ENCODE peak calls at places on chromosomes 16 and 17, in ten cellular contexts. K is neuronal stem cell, W is adrenal gland, V is SJCRH30, B is right lobe of liver, U is kidney, Y is tibial nerve, X is RWPE1, J is K562, C is fibroblast of lung. N is an unnamed sample.

GRCh38 chr16:60217787-60218186 is 1483.7 kb upstream of the GOT2 start:
- DNase-seq in K (no peak), W (no peak), V (no peak), B (no peak), U (no peak), Y (no peak), X (no peak), J (no peak), C (no peak), N (no peak)

GRCh38 chr17:43695968-43696865 is 34.5 kb upstream of the MEOX1 start:
- DNase-seq in K (no peak), W (peak), V (peak), B (no peak), U (no peak), Y (no peak), X (no peak), J (no peak), C (peak), N (no peak)

GRCh38 chr16:85172465-85173071 is 60.3 kb upstream of the CIBAR2 start:
- DNase-seq in K (no peak), W (no peak), V (peak), B (peak), U (peak), Y (no peak), X (no peak), J (peak), C (peak), N (no peak)

GRCh38 chr16:86026136-86026905 is 127.4 kb downstream of the IRF8 start:
- DNase-seq in K (no peak), W (no peak), V (no peak), B (no peak), U (peak), Y (no peak), X (no peak), J (no peak), C (no peak), N (peak)

GRCh38 chr17:18031955-18032354 is 7.0 kb downstream of the ATPAF2 start:
- DNase-seq in K (no peak), W (no peak), V (no peak), B (no peak), U (no peak), Y (no peak), X (no peak), J (no peak), C (peak), N (no peak)

GRCh38 chr17:65749479-65749878 is 188.0 kb upstream of the AXIN2 start:
- DNase-seq in K (no peak), W (peak), V (no peak), B (no peak), U (no peak), Y (no peak), X (peak), J (no peak), C (peak), N (no peak)

GRCh38 chr16:25481636-25482035 is 210.1 kb upstream of the HS3ST4 start:
- DNase-seq in K (peak), W (no peak), V (no peak), B (no peak), U (no peak), Y (no peak), X (no peak), J (no peak), C (no peak), N (no peak)

GRCh38 chr16:85491798-85492616 is 121.1 kb upstream of the GSE1 start:
- DNase-seq in K (no peak), W (peak), V (no peak), B (peak), U (peak), Y (no peak), X (peak), J (peak), C (peak), N (peak)

GRCh38 chr17:60107526-60108257 is 29.0 kb upstream of the HEATR6 start:
- DNase-seq in K (no peak), W (no peak), V (no peak), B (no peak), U (no peak), Y (no peak), X (no peak), J (peak), C (no peak), N (no peak)

GRCh38 chr16:66264311-66265105 is 102.0 kb upstream of the CDH5 start:
- DNase-seq in K (no peak), W (no peak), V (peak), B (no peak), U (no peak), Y (no peak), X (no peak), J (no peak), C (no peak), N (peak)

GRCh38 chr16:70736454-70737376 is 50.9 kb upstream of the MTSS2 start:
- DNase-seq in K (no peak), W (no peak), V (no peak), B (no peak), U (no peak), Y (no peak), X (no peak), J (no peak), C (peak), N (no peak)

GRCh38 chr17:42251115-42251514 is 25.1 kb downstream of the STAT5B start:
- DNase-seq in K (no peak), W (no peak), V (no peak), B (no peak), U (no peak), Y (no peak), X (no peak), J (peak), C (peak), N (no peak)

GRCh38 chr17:42247734-42248133 is 28.5 kb downstream of the STAT5B start:
- DNase-seq in K (no peak), W (peak), V (no peak), B (no peak), U (no peak), Y (no peak), X (no peak), J (no peak), C (peak), N (no peak)

GRCh38 chr17:42252528-42253172 is 23.5 kb downstream of the STAT5B start:
- DNase-seq in K (no peak), W (no peak), V (no peak), B (no peak), U (no peak), Y (no peak), X (no peak), J (no peak), C (no peak), N (no peak)

GRCh38 chr17:42248351-42249179 is 27.6 kb downstream of the STAT5B start:
- DNase-seq in K (no peak), W (peak), V (peak), B (peak), U (peak), Y (peak), X (no peak), J (no peak), C (peak), N (peak)

DNA sequence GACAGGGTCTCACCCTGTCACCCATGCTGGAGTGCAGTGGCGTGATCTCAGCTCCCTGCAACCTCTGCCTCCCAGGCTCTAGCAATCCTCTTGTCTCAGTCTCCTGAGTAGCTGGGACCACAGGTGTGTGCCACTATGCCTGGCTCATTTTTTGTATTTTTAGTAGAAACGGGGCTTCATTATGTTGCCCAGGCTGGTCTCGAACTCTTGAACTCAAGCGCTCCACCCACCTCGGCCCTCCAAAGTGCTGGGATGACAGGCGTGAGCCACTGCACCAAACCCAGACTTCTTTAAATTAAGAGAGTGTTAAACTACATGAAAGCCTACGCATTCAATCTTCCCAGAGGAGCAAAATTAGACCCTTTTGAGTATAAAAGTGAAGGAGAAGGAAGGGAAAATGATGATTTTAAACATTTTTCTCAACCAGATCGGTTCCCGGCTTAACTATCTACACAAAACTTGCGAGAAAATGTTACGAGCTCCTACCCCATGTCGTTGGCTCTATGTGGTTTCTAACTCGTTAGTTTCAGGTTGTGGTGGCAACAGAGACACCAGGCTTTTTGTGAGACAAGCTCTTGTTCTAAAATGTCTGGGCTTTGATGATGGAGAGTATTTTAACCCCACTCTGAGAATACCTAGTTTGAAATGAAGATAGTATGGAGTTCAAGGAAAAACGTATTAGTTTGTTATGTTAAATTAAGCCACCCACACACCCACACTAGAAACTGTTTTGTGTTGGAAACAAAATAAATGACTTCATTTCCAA is 26.3 kb downstream of the STAT5B start:
- DNase-seq in K (no peak), W (no peak), V (no peak), B (no peak), U (no peak), Y (no peak), X (no peak), J (no peak), C (no peak), N (no peak)
- H3K27ac ChIP-seq in K (no peak), W (no peak), V (no peak), B (peak), U (no peak), Y (no peak), X (no peak), J (peak), C (peak), N (peak)

GRCh38 chr17:42389902-42390301 is 1.7 kb upstream of the STAT3 start:
- DNase-seq in K (no peak), W (no peak), V (no peak), B (no peak), U (no peak), Y (no peak), X (no peak), J (no peak), C (no peak), N (no peak)
- H3K27ac ChIP-seq in K (no peak), W (peak), V (no peak), B (peak), U (no peak), Y (peak), X (no peak), J (no peak), C (peak), N (no peak)

GRCh38 chr16:51884773-51885172 is 662.2 kb downstream of the TOX3 start:
- DNase-seq in K (no peak), W (no peak), V (no peak), B (no peak), U (no peak), Y (no peak), X (no peak), J (no peak), C (no peak), N (no peak)

GRCh38 chr16:51880776-51881175 is 666.2 kb downstream of the TOX3 start:
- DNase-seq in K (no peak), W (no peak), V (no peak), B (no peak), U (no peak), Y (no peak), X (peak), J (no peak), C (peak), N (no peak)

GRCh38 chr16:51886456-51886855 is 660.5 kb downstream of the TOX3 start:
- DNase-seq in K (no peak), W (no peak), V (no peak), B (no peak), U (no peak), Y (no peak), X (no peak), J (no peak), C (no peak), N (no peak)

GRCh38 chr16:51877686-51878085 is 669.3 kb downstream of the TOX3 start:
- DNase-seq in K (no peak), W (no peak), V (no peak), B (no peak), U (no peak), Y (no peak), X (no peak), J (no peak), C (peak), N (no peak)

DNA sequence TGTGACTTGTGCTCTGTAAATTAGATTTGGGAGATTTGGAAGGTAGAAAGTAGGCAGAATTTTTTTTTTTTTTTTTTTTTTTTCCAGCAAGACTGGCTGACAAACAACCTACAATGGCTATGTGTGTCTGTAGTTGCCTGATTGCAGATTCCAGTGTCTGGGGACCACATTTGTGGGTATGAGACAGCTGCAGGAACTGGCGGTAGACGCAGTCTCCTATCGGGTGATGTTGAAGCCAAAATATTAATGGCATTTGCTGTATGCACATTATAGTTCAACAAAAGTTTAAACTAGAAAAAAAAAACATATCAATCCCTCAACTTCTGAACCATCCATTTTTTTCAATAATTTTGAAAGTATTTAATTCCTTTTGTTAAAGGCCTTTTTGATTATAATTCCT is 665.2 kb downstream of the TOX3 start:
- DNase-seq in K (no peak), W (no peak), V (peak), B (no peak), U (no peak), Y (no peak), X (no peak), J (no peak), C (peak), N (no peak)
- H3K27ac ChIP-seq in K (no peak), W (no peak), V (peak), B (no peak), U (no peak), Y (no peak), X (no peak), J (no peak), C (peak), N (no peak)

GRCh38 chr17:3722716-3723115 is 987 bp upstream of the HASPIN start:
- DNase-seq in K (no peak), W (no peak), V (no peak), B (no peak), U (no peak), Y (no peak), X (no peak), J (no peak), C (peak), N (no peak)
- H3K27ac ChIP-seq in K (no peak), W (peak), V (peak), B (no peak), U (no peak), Y (peak), X (no peak), J (no peak), C (peak), N (no peak)

GRCh38 chr16:11914210-11914758 is 1.5 kb downstream of the GSPT1 start:
- DNase-seq in K (no peak), W (no peak), V (no peak), B (no peak), U (no peak), Y (no peak), X (no peak), J (no peak), C (peak), N (no peak)
- H3K27ac ChIP-seq in K (no peak), W (peak), V (peak), B (peak), U (peak), Y (no peak), X (peak), J (peak), C (peak), N (peak)

DNA sequence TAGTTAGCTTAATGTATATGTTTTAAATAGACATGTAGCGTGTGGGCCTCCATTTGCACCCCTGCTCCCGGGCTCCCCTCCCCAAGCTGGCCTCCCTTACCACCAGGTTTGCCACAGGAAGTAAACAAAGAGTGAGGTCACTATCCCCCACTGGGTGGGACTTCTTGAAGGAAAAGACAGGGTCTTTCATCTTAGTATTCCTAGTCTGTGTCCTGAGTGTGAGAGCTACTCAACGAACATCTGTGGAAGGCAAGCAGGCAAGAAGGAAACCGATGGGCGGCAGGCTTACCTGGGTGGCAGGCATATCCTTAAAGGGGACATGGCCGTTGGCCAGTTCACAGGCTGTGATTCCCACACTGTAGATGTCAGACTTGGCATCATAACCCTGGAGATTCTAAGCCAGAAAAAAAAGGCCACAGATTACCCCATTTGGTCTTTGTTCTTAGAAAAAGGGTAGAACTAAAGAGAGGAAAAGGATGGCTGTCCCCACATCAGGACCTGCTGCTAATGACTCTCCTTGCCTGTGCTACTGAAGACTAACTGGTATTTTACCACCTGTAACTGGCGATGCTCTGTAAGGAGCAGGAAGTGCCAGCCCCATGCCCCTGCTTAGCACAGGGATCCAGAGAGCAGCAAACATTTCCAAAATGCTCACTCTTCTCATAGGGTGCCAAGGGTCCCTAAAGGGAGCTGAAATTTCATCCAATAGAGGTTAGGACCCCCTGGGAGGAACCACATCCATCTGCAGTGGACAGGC is 6.6 kb upstream of the LIMD2 start:
- DNase-seq in K (no peak), W (no peak), V (no peak), B (no peak), U (no peak), Y (no peak), X (no peak), J (no peak), C (no peak), N (peak)
- H3K27ac ChIP-seq in K (no peak), W (no peak), V (no peak), B (no peak), U (no peak), Y (no peak), X (no peak), J (no peak), C (no peak), N (no peak)